ENCODE peak calls at places on chromosomes 2 and 18, in four cellular contexts. R is foreskin fibroblast, B is lower lobe of right lung, C is cardiac fibroblast. O is an unnamed sample.

GRCh38 chr2:70984576-70985282 is 6.3 kb downstream of the ANKRD53 start:
- DNase-seq in C (peak), B (peak), R (peak), O (no peak)

GRCh38 chr2:241880311-241881073 is 11.0 kb downstream of the RTP5 start:
- DNase-seq in B (no peak), C (no peak), R (no peak), O (no peak)

GRCh38 chr18:44599409-44599808 is 81.3 kb upstream of the SETBP1 start:
- DNase-seq in B (no peak), R (peak), C (peak), O (no peak)

GRCh38 chr2:241410739-241411176 is 54.7 kb downstream of the FARP2 start:
- DNase-seq in R (peak), B (no peak), C (peak), O (no peak)

GRCh38 chr2:33848486-33848885 is 249.4 kb upstream of the FAM98A start:
- DNase-seq in R (peak), B (no peak), C (no peak), O (peak)

GRCh38 chr2:150076281-150076680 is 411.2 kb downstream of the RND3 start:
- DNase-seq in R (peak), B (no peak), C (peak), O (no peak)

GRCh38 chr18:54004828-54005227 is 219.6 kb downstream of the MBD2 start:
- DNase-seq in C (peak), B (no peak), R (no peak), O (no peak)

GRCh38 chr2:38386831-38387230 is 9.8 kb upstream of the ATL2 start:
- DNase-seq in B (no peak), C (peak), R (no peak), O (no peak)

GRCh38 chr2:150663143-150663542 is 175.7 kb upstream of the RND3 start:
- DNase-seq in R (peak), B (no peak), C (peak), O (peak)

GRCh38 chr2:237601453-237602116 is 11.1 kb upstream of the RAB17 start:
- DNase-seq in B (no peak), R (no peak), C (peak), O (no peak)

DNA sequence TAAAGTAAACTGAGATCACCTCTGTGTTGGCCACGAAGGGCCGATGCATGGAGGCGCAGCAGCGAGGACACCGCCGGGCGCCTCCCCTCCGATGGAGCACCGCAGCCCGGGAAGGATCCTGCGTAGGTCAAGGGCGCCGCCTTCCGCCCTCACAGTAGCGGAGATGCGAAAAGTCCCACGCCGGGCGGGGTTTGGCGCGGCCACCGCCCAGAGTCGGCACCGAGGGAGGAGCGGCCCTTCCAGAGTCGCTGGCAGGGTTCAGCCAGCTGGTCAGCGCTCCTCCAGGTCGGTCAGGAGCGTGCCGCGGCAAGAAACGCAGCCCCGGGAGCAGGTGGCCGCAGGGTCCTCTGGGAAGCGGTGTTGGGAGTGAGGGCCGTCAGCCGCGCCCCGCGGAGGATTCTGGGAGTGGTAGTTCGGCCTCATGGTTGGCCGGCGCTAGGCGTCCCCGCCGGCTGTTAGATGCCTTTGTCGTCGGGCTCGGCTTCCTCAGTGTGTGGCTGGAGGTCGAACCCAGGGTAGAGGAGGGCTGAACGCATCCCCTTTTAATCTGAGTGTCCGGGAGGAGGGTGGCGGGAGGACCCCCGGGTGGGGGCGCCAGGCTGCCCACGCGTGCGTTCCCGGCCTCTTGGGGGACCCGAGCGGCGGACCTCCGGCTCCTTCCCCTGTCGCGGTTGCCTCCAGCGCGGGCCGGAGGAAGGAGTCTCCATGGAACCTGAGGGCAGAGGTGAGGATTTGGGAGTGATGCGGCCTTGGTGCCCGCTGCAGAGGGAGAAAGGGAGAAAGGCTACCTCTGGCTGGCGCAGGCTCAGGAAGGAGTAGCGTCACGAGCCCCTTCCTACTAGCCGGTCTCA is at the start of gene ZNF892:
- DNase-seq in R (peak), C (peak), B (peak), O (peak)
- TF ChIP-seq CTCF in R (peak), C (peak), B (peak), O (peak)

DNA sequence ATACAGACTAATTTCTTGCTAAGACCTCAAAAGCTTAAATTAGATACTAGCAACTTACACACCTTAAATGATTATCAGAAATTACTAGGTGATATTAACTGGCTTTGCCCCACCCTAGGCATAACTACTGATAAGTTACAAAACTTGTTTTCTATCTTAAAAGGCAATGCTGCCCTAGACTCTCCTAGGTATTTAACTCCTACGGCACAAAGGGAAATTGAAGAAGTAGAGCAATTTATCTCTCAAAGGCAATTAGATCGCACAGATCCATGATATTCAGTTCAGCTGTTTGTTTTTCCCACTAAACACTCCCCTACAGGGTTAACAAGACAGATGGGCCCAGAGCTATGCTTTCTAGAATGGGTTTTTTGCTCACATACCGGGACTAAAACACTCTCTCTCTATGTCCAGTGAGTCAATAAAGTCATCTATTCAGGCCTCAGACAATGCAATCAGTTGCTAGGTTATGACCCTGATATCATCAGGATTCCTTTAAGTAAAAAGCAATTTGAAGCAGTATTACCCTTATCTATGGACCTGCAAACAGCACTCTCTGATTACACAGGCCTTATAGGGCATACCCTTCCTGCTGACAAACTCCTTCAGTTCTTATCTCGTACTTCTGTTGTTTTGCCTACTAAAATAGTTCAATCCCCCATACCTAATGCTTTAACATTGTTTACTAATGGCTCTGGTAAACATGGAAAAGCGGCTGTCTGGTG is 14.3 kb downstream of the MAP3K2 start:
- DNase-seq in C (no peak), B (no peak), R (no peak), O (no peak)
- H3K4me3 ChIP-seq in C (no peak), B (no peak), R (no peak), O (no peak)

DNA sequence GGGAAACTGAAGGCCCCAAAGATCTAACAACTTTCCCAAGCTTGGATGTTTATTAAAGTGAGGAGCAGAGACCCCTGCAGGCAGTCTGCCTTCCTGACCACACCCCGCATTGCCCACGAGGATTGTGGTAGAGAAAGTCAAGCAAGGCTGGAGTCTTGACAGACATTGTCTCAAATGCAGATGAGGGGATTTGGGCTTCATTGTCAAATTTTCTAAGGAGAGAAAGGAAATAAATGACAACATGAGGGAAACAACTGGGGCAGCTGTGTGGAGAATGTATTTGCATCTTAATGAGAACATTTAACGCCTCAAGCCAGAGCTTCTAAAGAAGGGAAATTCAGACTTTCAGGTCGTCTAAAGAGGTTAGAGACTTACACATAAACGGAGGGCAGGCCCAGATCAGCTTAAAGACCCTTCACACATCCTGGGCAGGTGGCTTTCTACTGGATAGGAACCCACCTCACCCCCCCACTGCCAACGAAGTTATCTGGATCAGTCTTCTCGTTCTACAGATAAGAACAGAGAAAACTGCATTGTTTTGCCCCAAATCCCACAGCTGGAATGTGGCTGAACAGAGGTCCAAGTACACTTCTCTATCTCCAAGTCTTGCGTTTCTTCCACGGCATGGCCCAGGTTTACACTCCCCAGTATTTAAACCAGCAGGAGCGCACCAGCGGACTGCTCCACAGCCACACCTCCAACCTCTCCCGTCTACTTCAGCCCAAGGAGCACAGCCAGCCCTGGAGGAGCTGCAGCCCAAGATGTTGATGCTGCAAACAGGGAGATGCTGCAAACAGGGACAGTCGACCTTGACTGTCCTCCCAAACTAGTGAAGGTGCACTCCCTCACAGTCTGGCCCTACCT is 16.2 kb upstream of the SCG2 start:
- DNase-seq in C (no peak), B (no peak), R (no peak), O (no peak)
- TF ChIP-seq CTCF in C (no peak), B (no peak), R (no peak), O (no peak)

DNA sequence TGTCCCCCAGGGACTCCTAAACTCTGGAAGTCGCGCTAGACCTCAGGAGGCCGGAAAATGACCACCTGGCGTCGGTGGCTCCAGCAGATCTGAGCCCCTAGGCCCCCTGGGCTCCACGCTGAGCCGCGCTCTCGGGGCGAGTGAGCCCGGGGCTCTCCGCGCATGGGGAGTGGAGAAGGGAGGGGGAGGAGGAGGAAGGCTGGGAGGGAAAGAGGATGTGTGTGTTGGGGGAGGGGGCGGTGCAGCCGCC is 898 bp upstream of the DLX1 start:
- DNase-seq in R (no peak), C (no peak), B (no peak), O (no peak)
- H3K4me3 ChIP-seq in R (peak), C (peak), B (peak), O (peak)

GRCh38 chr18:49904871-49905555 is 91.7 kb upstream of the ACAA2 start:
- DNase-seq in C (no peak), B (no peak), R (no peak), O (no peak)

GRCh38 chr18:49901862-49902340 is 88.6 kb upstream of the ACAA2 start:
- DNase-seq in C (no peak), R (no peak), B (no peak), O (no peak)

GRCh38 chr18:49894827-49895226 is 81.5 kb upstream of the ACAA2 start:
- DNase-seq in C (no peak), R (no peak), B (no peak), O (no peak)

GRCh38 chr18:49898421-49898820 is 85.1 kb upstream of the ACAA2 start:
- DNase-seq in B (no peak), R (peak), C (peak), O (peak)

DNA sequence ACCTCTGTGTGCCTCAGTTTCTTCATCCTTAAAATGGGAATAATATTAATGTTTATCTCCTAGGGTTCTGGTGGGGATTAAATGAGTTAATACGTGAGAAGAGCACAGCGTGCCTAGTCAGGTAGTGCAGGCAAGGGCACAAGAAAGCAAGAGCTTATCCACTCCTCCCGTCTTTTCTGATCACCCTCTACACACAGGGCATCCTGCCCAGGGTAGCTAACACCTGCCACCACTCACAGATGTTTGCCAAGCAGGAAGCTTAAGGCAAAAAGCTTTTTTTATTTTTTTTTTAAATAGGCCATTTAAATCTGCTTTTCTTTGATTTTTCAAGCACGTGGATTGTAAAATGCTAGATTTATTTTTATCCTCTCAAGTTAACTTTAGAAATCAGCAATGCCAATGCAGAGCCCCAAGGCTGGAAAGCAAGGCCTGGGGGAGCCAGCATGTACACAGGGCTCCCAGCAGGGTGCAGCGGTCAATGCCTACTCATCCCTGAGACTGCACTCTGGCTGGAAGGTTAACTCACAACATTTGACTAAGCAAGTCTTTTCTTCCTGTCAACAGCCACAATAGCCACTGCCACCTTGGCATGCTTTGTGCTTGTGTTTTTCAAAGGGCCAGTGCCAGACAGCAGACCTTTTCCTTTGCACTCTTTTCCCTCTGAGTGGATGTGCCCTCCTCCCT is 86.5 kb upstream of the ACAA2 start:
- DNase-seq in C (no peak), R (no peak), B (no peak), O (no peak)
- TF ChIP-seq CTCF in C (no peak), R (no peak), B (no peak), O (no peak)